ENCODE peak calls at places on chromosomes 13 and 19, in ten cellular contexts. I is pancreas; A is ovary; W is endothelial cell; D is Peyer's patch; G is OCI-LY7; O is cardiac muscle cell; M is CD8-positive, alpha-beta T cell; X is RWPE1; H is type B pancreatic cell. T is an unnamed sample.

GRCh38 chr19:47381653-47382279 is 32.7 kb downstream of the DHX34 start:
- DNase-seq in I (no peak), A (no peak), W (no peak), D (peak), G (peak), O (no peak), M (no peak), X (no peak), H (no peak), T (no peak)

GRCh38 chr13:85411608-85412007 is 387.6 kb downstream of the SLITRK6 start:
- DNase-seq in I (no peak), A (no peak), W (no peak), D (no peak), G (no peak), O (peak), M (no peak), X (no peak), H (no peak), T (no peak)

GRCh38 chr19:40229926-40230417 is 3.5 kb upstream of the CCNP start:
- DNase-seq in I (no peak), A (no peak), W (no peak), D (no peak), G (no peak), O (no peak), M (no peak), X (no peak), H (no peak), T (no peak)

GRCh38 chr13:51663980-51664957 is 80.0 kb downstream of the WDFY2 start:
- DNase-seq in I (no peak), A (peak), W (no peak), D (no peak), G (no peak), O (peak), M (no peak), X (no peak), H (no peak), T (no peak)

GRCh38 chr13:48790199-48790598 is 136.5 kb downstream of the CYSLTR2 start:
- DNase-seq in I (no peak), A (no peak), W (no peak), D (no peak), G (no peak), O (no peak), M (no peak), X (no peak), H (no peak), T (no peak)

GRCh38 chr19:18519962-18520847 is 1.7 kb downstream of the ELL start:
- DNase-seq in I (no peak), A (peak), W (peak), D (peak), G (peak), O (peak), M (no peak), X (peak), H (no peak), T (peak)

GRCh38 chr13:39452834-39453233 is 150.2 kb downstream of the LHFPL6 start:
- DNase-seq in I (no peak), A (no peak), W (no peak), D (no peak), G (no peak), O (no peak), M (no peak), X (no peak), H (no peak), T (no peak)

GRCh38 chr13:110044521-110045200 is 258.3 kb upstream of the IRS2 start:
- DNase-seq in I (no peak), A (no peak), W (no peak), D (no peak), G (no peak), O (peak), M (no peak), X (no peak), H (no peak), T (no peak)

GRCh38 chr13:26784704-26785639 is 24.4 kb upstream of the GPR12 start:
- DNase-seq in I (no peak), A (no peak), W (no peak), D (peak), G (peak), O (no peak), M (no peak), X (no peak), H (no peak), T (no peak)

GRCh38 chr19:46821512-46822359 is 28.9 kb downstream of the AP2S1 start:
- DNase-seq in I (no peak), A (no peak), W (no peak), D (peak), G (peak), O (no peak), M (peak), X (no peak), H (no peak), T (no peak)

GRCh38 chr13:77184455-77184854 is 142.4 kb downstream of the MYCBP2 start:
- DNase-seq in I (no peak), A (no peak), W (no peak), D (no peak), G (peak), O (no peak), M (no peak), X (no peak), H (no peak), T (no peak)

GRCh38 chr13:102779426-102780159 is 6.0 kb upstream of the TEX30 start:
- DNase-seq in I (no peak), A (no peak), W (no peak), D (no peak), G (no peak), O (peak), M (no peak), X (no peak), H (no peak), T (no peak)

GRCh38 chr13:34357435-34358232 is 539.7 kb downstream of the RFC3 start:
- DNase-seq in I (no peak), A (no peak), W (no peak), D (no peak), G (no peak), O (peak), M (no peak), X (peak), H (no peak), T (peak)

GRCh38 chr19:48443731-48444128 is 2.1 kb upstream of the GRWD1 start:
- DNase-seq in I (no peak), A (no peak), W (no peak), D (no peak), G (no peak), O (no peak), M (no peak), X (no peak), H (no peak), T (no peak)

GRCh38 chr19:2661615-2662014 is 40.9 kb downstream of the GNG7 start:
- DNase-seq in I (no peak), A (no peak), W (no peak), D (no peak), G (peak), O (no peak), M (no peak), X (no peak), H (no peak), T (no peak)

GRCh38 chr19:2659856-2660432 is 42.5 kb downstream of the GNG7 start:
- DNase-seq in I (no peak), A (no peak), W (no peak), D (no peak), G (no peak), O (no peak), M (no peak), X (no peak), H (no peak), T (no peak)

GRCh38 chr19:2665103-2665502 is 37.4 kb downstream of the GNG7 start:
- DNase-seq in I (no peak), A (no peak), W (no peak), D (no peak), G (no peak), O (no peak), M (no peak), X (no peak), H (no peak), T (no peak)

GRCh38 chr19:2666344-2666994 is 36.0 kb downstream of the GNG7 start:
- DNase-seq in I (no peak), A (no peak), W (no peak), D (no peak), G (no peak), O (no peak), M (no peak), X (no peak), H (no peak), T (no peak)

DNA sequence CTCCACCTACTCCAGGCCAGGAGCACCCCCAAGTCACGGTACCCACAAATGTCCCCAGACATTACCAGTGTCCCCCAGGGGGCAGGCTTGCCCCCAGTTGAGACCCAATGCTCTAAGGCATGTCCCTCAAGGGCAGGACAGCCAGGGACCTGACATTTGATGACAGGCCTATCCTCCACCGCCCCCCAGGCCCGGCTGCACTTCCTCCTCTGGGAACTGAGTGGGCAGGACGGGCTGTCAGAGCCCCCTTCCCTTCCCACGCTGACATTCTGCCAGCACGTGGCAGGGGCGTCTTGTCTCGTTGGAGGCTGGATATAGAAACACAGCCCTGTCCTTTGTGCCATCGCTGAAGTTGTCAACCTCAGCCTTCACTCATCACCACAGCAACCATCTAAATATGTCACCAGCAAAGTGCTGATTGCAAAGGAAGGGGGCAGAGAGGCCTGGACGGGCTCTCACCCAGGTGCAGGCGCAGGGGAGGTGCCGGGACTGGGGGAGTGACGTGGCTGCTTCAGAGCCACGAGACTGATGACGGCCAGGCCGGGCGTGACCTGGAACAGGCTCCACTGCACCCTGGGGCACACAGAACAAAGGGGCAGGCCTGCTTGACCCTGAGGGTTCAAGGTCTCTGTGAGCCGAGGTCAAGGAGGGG is 38.4 kb downstream of the GNG7 start:
- DNase-seq in I (no peak), A (no peak), W (no peak), D (peak), G (peak), O (peak), M (no peak), X (no peak), H (no peak), T (no peak)
- TF ChIP-seq CTCF in I (no peak), A (no peak), W (no peak), D (no peak), G (peak), O (no peak), M (no peak), X (no peak), H (no peak), T (no peak)

GRCh38 chr19:344625-345319 is at the start of gene MIER2:
- DNase-seq in I (peak), A (peak), W (peak), D (peak), G (peak), O (peak), M (peak), X (peak), H (peak), T (peak)

GRCh38 chr19:343941-344624 is 513 bp downstream of the MIER2 start:
- DNase-seq in I (peak), A (no peak), W (peak), D (no peak), G (peak), O (peak), M (no peak), X (peak), H (no peak), T (no peak)

GRCh38 chr19:351976-352625 is 7.5 kb upstream of the MIER2 start:
- DNase-seq in I (peak), A (no peak), W (no peak), D (no peak), G (no peak), O (no peak), M (no peak), X (no peak), H (no peak), T (no peak)

GRCh38 chr19:345320-345879 is 804 bp upstream of the MIER2 start:
- DNase-seq in I (no peak), A (no peak), W (no peak), D (no peak), G (no peak), O (no peak), M (no peak), X (no peak), H (no peak), T (no peak)

GRCh38 chr19:347946-348861 is 3.6 kb upstream of the MIER2 start:
- DNase-seq in I (peak), A (no peak), W (no peak), D (no peak), G (no peak), O (no peak), M (no peak), X (no peak), H (no peak), T (no peak)
- TF ChIP-seq CTCF in I (no peak), A (no peak), W (no peak), D (no peak), G (no peak), O (peak), M (no peak), X (no peak), H (peak), T (no peak)

GRCh38 chr19:45079063-45079910 is at the start of gene GEMIN7:
- DNase-seq in I (peak), A (peak), W (peak), D (peak), G (peak), O (peak), M (peak), X (peak), H (peak), T (peak)
- TF ChIP-seq CTCF in I (no peak), A (peak), W (no peak), D (peak), G (no peak), O (no peak), M (no peak), X (peak), H (peak), T (no peak)

GRCh38 chr13:44870456-44870929 is 118.8 kb downstream of the NUFIP1 start:
- DNase-seq in I (peak), A (no peak), W (no peak), D (peak), G (no peak), O (no peak), M (no peak), X (no peak), H (no peak), T (peak)
- TF ChIP-seq CTCF in I (no peak), A (no peak), W (no peak), D (peak), G (no peak), O (no peak), M (no peak), X (no peak), H (no peak), T (no peak)

DNA sequence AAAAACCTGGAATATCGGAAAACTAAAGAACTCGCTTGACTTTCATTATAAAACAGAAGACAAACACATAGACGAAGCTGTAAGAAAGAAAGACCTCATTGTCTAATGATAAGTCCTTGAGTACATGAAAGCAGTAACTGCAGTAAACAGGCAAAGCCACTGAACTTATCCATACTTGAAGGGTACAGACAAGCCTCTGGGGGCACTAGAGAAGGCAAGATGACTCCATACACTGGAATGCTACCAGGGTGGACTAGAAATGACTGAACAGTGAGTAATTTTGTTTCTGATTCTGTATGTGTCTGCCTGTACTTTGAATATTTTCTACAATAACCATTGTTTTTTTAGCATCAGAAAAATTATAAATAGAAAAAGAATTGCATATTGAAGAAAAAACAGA is 507.9 kb downstream of the UQCRFS1 start:
- DNase-seq in I (no peak), A (no peak), W (no peak), D (no peak), G (peak), O (peak), M (no peak), X (peak), H (no peak), T (no peak)
- TF ChIP-seq CTCF in I (no peak), A (no peak), W (no peak), D (no peak), G (peak), O (peak), M (no peak), X (peak), H (peak), T (no peak)

T was measured in MCF 10A.